ENCODE peak calls at places on chromosomes 12 and 14, in six cellular contexts. H is AG09309, E is HL-60, D is suprapubic skin, I is adrenal gland, W is colonic mucosa. A is an unnamed sample.

GRCh38 chr14:69613312-69614073 is 2.1 kb downstream of the SUSD6 start:
- DNase-seq in H (no peak), E (no peak), D (no peak), I (no peak), W (no peak), A (no peak)

GRCh38 chr14:72792051-72792788 is 101.7 kb downstream of the DPF3 start:
- DNase-seq in H (no peak), E (no peak), D (no peak), I (peak), W (no peak), A (no peak)

GRCh38 chr12:114750905-114751304 is 66.9 kb upstream of the TBX3 start:
- DNase-seq in H (no peak), E (no peak), D (no peak), I (no peak), W (no peak), A (no peak)

GRCh38 chr12:50246159-50246865 is 37.0 kb downstream of the LIMA1 start:
- DNase-seq in H (no peak), E (no peak), D (no peak), I (no peak), W (no peak), A (no peak)

GRCh38 chr12:12723681-12724420 is 6.7 kb downstream of the CDKN1B start:
- DNase-seq in H (no peak), E (no peak), D (no peak), I (peak), W (peak), A (no peak)

GRCh38 chr12:52613363-52614030 is 4.9 kb downstream of the KRT73 start:
- DNase-seq in H (no peak), E (no peak), D (no peak), I (no peak), W (peak), A (no peak)

GRCh38 chr12:121632069-121632970 is 6.0 kb downstream of the ORAI1 start:
- DNase-seq in H (no peak), E (no peak), D (no peak), I (no peak), W (no peak), A (no peak)

GRCh38 chr14:27686137-27686536 is 1080.5 kb upstream of the FOXG1 start:
- DNase-seq in H (no peak), E (no peak), D (no peak), I (no peak), W (no peak), A (no peak)

GRCh38 chr12:23083267-23083666 is 458.3 kb downstream of the ETNK1 start:
- DNase-seq in H (no peak), E (no peak), D (no peak), I (no peak), W (no peak), A (no peak)

GRCh38 chr14:68785817-68786490 is 6.9 kb downstream of the ZFP36L1 start:
- DNase-seq in H (no peak), E (no peak), D (peak), I (no peak), W (peak), A (no peak)

GRCh38 chr12:45182511-45182910 is 33.4 kb upstream of the ANO6 start:
- DNase-seq in H (no peak), E (no peak), D (no peak), I (no peak), W (no peak), A (no peak)

GRCh38 chr12:104411826-104412626 is 44.7 kb upstream of the CHST11 start:
- DNase-seq in H (no peak), E (no peak), D (no peak), I (no peak), W (no peak), A (no peak)

GRCh38 chr14:33210304-33210703 is 271.6 kb downstream of the NPAS3 start:
- DNase-seq in H (no peak), E (no peak), D (no peak), I (peak), W (no peak), A (no peak)

GRCh38 chr12:1532796-1533195 is 61.6 kb downstream of the FBXL14 start:
- DNase-seq in H (no peak), E (no peak), D (no peak), I (no peak), W (no peak), A (no peak)

GRCh38 chr12:16352481-16352880 is 5.0 kb downstream of the MGST1 start:
- DNase-seq in H (no peak), E (no peak), D (no peak), I (no peak), W (no peak), A (no peak)

DNA sequence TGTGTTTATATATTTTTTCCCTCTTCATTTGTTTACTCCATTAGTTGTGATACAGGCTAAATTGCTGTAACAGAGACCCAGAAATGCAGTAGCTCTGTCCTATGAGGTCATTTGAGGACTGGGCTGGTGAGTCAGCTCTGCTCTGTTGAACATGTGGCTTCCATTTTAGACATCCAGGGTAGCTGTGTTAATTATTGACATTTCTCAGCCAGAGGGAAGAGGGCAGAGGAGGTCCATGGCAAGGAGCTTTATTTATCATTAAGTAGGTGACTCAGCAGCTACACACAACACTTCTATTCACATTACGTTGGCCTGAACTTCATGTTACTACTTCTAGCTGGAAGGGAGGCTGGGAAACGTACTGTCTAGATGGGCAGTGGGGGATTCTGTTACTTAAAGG is 85.4 kb downstream of the PTCSC3 start:
- DNase-seq in H (peak), E (no peak), D (no peak), I (no peak), W (no peak), A (no peak)
- H3K4me3 ChIP-seq in H (no peak), E (no peak), D (no peak), I (no peak), W (no peak), A (no peak)

GRCh38 chr14:22657861-22658260 is 13.7 kb upstream of the OR6J1 start:
- DNase-seq in H (no peak), E (no peak), D (no peak), I (no peak), W (no peak), A (no peak)
- TF ChIP-seq CTCF in H (peak), E (peak), D (no peak), I (peak), W (no peak), A (peak)

DNA sequence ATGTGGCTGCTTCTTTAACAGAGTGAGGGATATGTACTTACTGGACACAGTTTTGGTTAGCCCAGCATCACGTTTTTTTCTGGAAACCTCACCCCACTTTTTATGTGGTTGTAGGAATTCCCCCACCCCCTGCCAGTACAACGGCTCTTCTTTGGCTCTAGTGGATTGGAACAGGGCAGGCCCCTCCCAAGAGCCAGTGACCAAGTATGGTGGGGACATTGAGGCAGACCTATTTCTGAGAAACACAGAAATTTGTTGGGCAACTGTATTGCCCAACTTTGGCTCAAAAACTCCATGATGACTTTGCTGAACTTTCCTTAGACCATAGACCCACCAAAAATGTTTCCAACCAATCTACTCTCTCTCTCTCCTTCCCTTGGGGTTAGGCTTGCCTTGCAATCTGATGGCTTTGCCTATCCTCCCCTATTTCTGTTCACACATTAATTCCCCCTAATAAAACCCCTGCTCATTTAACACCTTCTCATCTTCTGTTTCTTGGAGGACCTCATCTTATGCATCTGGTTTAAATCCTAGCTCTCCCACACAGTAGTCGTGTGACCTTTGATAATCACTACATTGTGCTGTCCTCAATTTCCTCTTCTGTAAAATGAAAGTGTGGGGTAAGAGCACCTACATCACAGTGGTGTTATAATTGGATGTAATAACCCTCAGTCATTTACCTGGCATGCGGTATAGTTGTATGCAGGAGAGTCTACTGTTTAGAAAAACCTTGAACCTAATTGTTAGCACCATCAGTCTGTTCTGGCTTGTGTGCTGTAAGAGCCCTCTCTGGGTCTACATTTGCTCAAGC is 71.7 kb downstream of the IGF1 start:
- DNase-seq in H (no peak), E (no peak), D (no peak), I (no peak), W (no peak), A (no peak)
- H3K4me3 ChIP-seq in H (no peak), E (no peak), D (no peak), I (no peak), W (no peak), A (no peak)

DNA sequence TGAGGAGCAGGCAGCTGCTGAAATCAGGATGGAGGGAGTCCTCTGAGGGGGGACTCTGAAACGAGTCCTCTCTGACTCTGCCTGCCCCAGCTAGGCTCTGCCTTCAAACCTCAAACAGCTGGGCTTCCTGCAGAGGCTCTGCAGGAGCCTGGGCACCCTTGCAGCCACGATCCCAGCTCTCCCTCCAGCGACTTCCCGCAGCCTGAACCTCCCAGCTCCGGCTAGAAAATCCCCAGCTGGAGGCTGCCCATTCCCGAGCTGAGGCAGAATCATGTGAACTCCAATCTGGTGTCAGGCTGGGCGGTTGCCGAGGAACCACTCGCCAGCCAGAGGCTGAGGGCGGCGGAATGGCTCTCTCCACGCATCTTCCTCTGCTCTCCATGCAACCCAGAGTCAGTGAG is at the start of gene GPR68:
- DNase-seq in H (peak), E (peak), D (no peak), I (no peak), W (peak), A (no peak)
- TF ChIP-seq CTCF in H (no peak), E (no peak), D (no peak), I (no peak), W (no peak), A (no peak)

DNA sequence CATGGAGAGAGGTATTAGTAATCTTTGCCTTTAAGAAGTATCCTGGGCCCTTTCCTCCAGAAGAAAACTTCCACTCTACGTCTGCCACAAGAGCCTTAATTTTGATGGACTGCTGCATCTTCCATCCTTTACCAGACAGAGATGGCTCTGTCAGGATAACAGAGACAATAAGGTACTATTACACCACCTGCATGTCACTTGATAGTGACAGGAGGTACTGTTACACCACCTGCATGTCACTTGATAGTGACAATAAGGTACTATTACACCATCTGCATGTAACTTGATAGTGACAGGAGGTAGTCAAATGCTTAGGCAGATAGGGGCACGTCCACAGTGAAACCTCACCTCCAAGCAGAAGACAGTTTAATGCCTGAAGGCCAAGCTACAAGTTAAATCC is 13.9 kb downstream of the OR6C74 start:
- DNase-seq in H (no peak), E (no peak), D (no peak), I (no peak), W (no peak), A (no peak)
- H3K4me3 ChIP-seq in H (no peak), E (no peak), D (no peak), I (no peak), W (no peak), A (no peak)

A was measured in GM12864.